ENCODE peak calls at places on chromosomes 13 and 19, in eight cellular contexts. R is GM13976, H is HCT116, O is neural crest cell, N is uterus, G is OCI-LY7, K is kidney epithelial cell, Y is colonic mucosa. W is an unnamed sample.

GRCh38 chr13:113664751-113665581 is 2.1 kb upstream of the GRK1 start:
- DNase-seq in R (no peak), H (no peak), O (peak), N (peak), G (no peak), K (no peak), Y (no peak), W (no peak)

GRCh38 chr19:46623915-46624502 is 880 bp downstream of the PTGIR start:
- DNase-seq in R (no peak), H (no peak), O (no peak), N (no peak), G (no peak), K (no peak), Y (no peak), W (no peak)

GRCh38 chr19:46863818-46864629 is 3.2 kb downstream of the ARHGAP35 start:
- DNase-seq in R (no peak), H (no peak), O (no peak), N (peak), G (no peak), K (no peak), Y (no peak), W (no peak)

GRCh38 chr19:54014920-54015560 is 23.6 kb downstream of the CACNG6 start:
- DNase-seq in R (no peak), H (no peak), O (no peak), N (no peak), G (no peak), K (no peak), Y (no peak), W (no peak)

GRCh38 chr19:3603121-3603841 is 3.4 kb downstream of the TBXA2R start:
- DNase-seq in R (no peak), H (no peak), O (no peak), N (no peak), G (no peak), K (no peak), Y (no peak), W (no peak)

GRCh38 chr13:41577437-41577836 is 120.1 kb downstream of the RGCC start:
- DNase-seq in R (peak), H (no peak), O (no peak), N (no peak), G (no peak), K (no peak), Y (peak), W (no peak)

GRCh38 chr13:112711528-112712265 is 21.9 kb downstream of the ATP11A start:
- DNase-seq in R (peak), H (peak), O (peak), N (peak), G (no peak), K (peak), Y (peak), W (peak)

GRCh38 chr13:60591348-60591747 is 194.3 kb downstream of the TDRD3 start:
- DNase-seq in R (peak), H (no peak), O (no peak), N (no peak), G (no peak), K (no peak), Y (no peak), W (peak)

GRCh38 chr19:10896851-10897526 is 25.6 kb downstream of the CARM1 start:
- DNase-seq in R (no peak), H (no peak), O (no peak), N (no peak), G (peak), K (no peak), Y (peak), W (no peak)

GRCh38 chr13:66128201-66128600 is 1101.9 kb downstream of the PCDH9 start:
- DNase-seq in R (no peak), H (no peak), O (no peak), N (no peak), G (no peak), K (no peak), Y (no peak), W (no peak)

GRCh38 chr19:44539236-44539819 is 9.9 kb upstream of the CEACAM20 start:
- DNase-seq in R (no peak), H (no peak), O (no peak), N (no peak), G (no peak), K (no peak), Y (no peak), W (no peak)

GRCh38 chr19:12521996-12522395 is 29.3 kb downstream of the ZNF564 start:
- DNase-seq in R (no peak), H (no peak), O (no peak), N (no peak), G (peak), K (no peak), Y (no peak), W (no peak)

GRCh38 chr19:31066385-31066784 is 282.9 kb downstream of the TSHZ3 start:
- DNase-seq in R (no peak), H (no peak), O (no peak), N (no peak), G (no peak), K (peak), Y (no peak), W (peak)

GRCh38 chr13:88887045-88887662 is 1216.0 kb downstream of the SLITRK5 start:
- DNase-seq in R (no peak), H (no peak), O (no peak), N (no peak), G (no peak), K (no peak), Y (no peak), W (no peak)

GRCh38 chr19:5567360-5567970 is at the start of gene TINCR:
- DNase-seq in R (no peak), H (no peak), O (peak), N (no peak), G (no peak), K (no peak), Y (no peak), W (no peak)

GRCh38 chr19:53076984-53077383 is 26.2 kb downstream of the ZNF160 start:
- DNase-seq in R (no peak), H (no peak), O (peak), N (peak), G (peak), K (no peak), Y (no peak), W (no peak)

GRCh38 chr13:108877300-108877699 is 247.9 kb downstream of the MYO16 start:
- DNase-seq in R (no peak), H (no peak), O (no peak), N (no peak), G (no peak), K (no peak), Y (no peak), W (no peak)

GRCh38 chr19:12202250-12202649 is 39.4 kb downstream of the ZNF136 start:
- DNase-seq in R (no peak), H (no peak), O (no peak), N (no peak), G (peak), K (no peak), Y (peak), W (no peak)

GRCh38 chr13:69654392-69654791 is 453.2 kb upstream of the ATXN8OS start:
- DNase-seq in R (no peak), H (no peak), O (no peak), N (no peak), G (no peak), K (no peak), Y (no peak), W (no peak)

GRCh38 chr13:35646061-35646774 is 169.7 kb upstream of the MAB21L1 start:
- DNase-seq in R (no peak), H (no peak), O (no peak), N (no peak), G (no peak), K (no peak), Y (no peak), W (no peak)

GRCh38 chr19:27974082-27974513 is 1238.9 kb downstream of the UQCRFS1 start:
- DNase-seq in R (no peak), H (no peak), O (peak), N (no peak), G (peak), K (no peak), Y (peak), W (no peak)

GRCh38 chr13:60759499-60759898 is 362.5 kb downstream of the TDRD3 start:
- DNase-seq in R (no peak), H (no peak), O (no peak), N (no peak), G (no peak), K (peak), Y (peak), W (no peak)

GRCh38 chr13:30735025-30735967 is at the start of gene ALOX5AP:
- DNase-seq in R (peak), H (no peak), O (no peak), N (no peak), G (peak), K (no peak), Y (no peak), W (no peak)

GRCh38 chr19:55465460-55466245 is 1.1 kb upstream of the C19orf85 start:
- DNase-seq in R (no peak), H (no peak), O (no peak), N (no peak), G (no peak), K (no peak), Y (no peak), W (no peak)

GRCh38 chr19:55467236-55468053 is 2.9 kb upstream of the C19orf85 start:
- DNase-seq in R (peak), H (no peak), O (peak), N (peak), G (peak), K (no peak), Y (peak), W (no peak)

GRCh38 chr19:55466246-55466614 is 1.7 kb upstream of the C19orf85 start:
- DNase-seq in R (no peak), H (no peak), O (no peak), N (no peak), G (no peak), K (no peak), Y (no peak), W (no peak)

GRCh38 chr19:55471266-55471665 is 5.2 kb upstream of the ZNF628 start:
- DNase-seq in R (no peak), H (no peak), O (no peak), N (no peak), G (no peak), K (no peak), Y (no peak), W (no peak)

DNA sequence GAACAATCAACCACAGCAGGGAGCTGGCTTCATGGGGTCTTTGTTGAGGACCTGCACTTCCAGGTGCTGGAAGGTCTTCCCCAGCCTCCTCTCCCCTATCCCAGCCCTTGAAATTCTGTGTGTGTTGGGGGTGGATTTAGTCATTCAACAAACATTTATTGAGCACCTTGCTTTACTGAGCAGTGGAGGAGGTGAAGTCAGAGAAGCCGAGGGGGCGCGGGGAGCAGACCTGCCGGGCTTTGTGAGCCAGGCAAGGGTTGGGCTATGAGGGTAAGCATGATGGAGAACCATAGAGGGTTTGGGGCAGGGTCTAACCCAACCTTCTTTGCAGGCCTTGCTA is 3.5 kb upstream of the C19orf85 start:
- DNase-seq in R (no peak), H (no peak), O (no peak), N (no peak), G (no peak), K (no peak), Y (no peak), W (no peak)
- TF ChIP-seq CTCF in R (no peak), H (no peak), O (no peak), N (no peak), G (no peak), K (no peak), Y (no peak), W (no peak)

GRCh38 chr19:19033426-19034203 is at the start of the genes ARMC6 and SUGP2:
- DNase-seq in R (peak), H (peak), O (peak), N (peak), G (peak), K (no peak), Y (peak), W (peak)
- TF ChIP-seq CTCF in R (no peak), H (no peak), O (no peak), N (peak), G (no peak), K (no peak), Y (no peak), W (no peak)

GRCh38 chr13:22761709-22762108 is 419.1 kb upstream of the SGCG start:
- DNase-seq in R (no peak), H (no peak), O (no peak), N (no peak), G (no peak), K (no peak), Y (no peak), W (no peak)

GRCh38 chr13:22758245-22758644 is 422.5 kb upstream of the SGCG start:
- DNase-seq in R (no peak), H (no peak), O (no peak), N (no peak), G (no peak), K (no peak), Y (no peak), W (no peak)

GRCh38 chr13:22757530-22758120 is 423.2 kb upstream of the SGCG start:
- DNase-seq in R (no peak), H (no peak), O (no peak), N (no peak), G (no peak), K (no peak), Y (no peak), W (no peak)
- TF ChIP-seq CTCF in R (no peak), H (peak), O (peak), N (peak), G (peak), K (no peak), Y (no peak), W (no peak)

GRCh38 chr13:110813646-110814624 is 100.4 kb downstream of the ING1 start:
- DNase-seq in R (no peak), H (no peak), O (no peak), N (no peak), G (no peak), K (no peak), Y (no peak), W (no peak)
- TF ChIP-seq CTCF in R (no peak), H (peak), O (peak), N (no peak), G (no peak), K (no peak), Y (no peak), W (no peak)

DNA sequence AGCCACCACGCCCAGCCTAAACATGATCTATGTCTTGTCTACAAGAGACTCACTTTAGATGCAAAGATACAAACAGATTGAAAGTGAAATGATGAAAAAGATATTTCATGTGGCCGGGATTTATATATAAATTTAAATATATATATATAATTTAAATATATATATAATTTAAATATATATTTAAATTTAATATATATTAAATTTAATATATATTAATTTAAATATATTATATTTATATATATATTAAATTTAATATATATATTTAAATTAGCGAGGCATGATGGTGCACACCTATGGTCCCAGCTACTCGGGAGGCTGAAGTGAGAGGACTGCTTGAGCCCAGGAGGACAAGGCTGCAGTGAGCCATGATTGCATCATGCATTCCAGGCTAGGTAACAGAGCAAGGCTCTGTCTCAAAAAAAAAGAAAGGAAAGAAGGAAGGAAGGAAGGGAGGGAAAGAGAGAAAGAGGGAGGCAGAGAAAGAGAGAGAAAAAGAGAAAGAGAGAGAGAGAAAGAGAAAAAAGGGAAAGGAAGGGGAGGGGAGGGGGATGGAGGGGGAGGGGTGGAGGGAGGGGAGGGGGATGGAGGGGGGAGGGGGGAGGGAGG is 7.0 kb upstream of the EVI5L start:
- DNase-seq in R (no peak), H (no peak), O (no peak), N (no peak), G (no peak), K (no peak), Y (no peak), W (no peak)
- TF ChIP-seq CTCF in R (no peak), H (no peak), O (no peak), N (no peak), G (no peak), K (no peak), Y (no peak), W (no peak)

GRCh38 chr19:18279516-18280246 is 1.7 kb downstream of the JUND start:
- DNase-seq in R (peak), H (peak), O (peak), N (peak), G (peak), K (no peak), Y (peak), W (peak)
- TF ChIP-seq CTCF in R (peak), H (peak), O (peak), N (peak), G (peak), K (peak), Y (peak), W (peak)

DNA sequence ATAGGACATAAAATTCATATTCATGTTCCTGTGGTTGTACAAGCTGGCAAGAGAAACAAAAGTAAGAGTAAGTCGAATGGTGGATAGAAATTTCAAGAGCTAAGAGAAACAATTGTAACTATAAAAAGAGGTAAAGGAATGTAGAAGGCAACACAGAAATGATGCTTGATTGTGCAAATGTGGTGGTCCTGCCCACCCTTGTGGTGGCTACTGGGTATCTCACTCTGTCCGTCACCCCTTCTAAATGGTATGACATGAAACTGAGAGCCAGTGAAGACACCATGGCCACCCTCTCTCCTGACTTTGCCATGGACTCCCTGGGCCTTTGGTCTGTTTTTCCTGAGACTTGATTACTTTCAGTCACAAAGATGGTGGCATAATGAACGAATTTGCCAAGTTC is 925.9 kb upstream of the SLITRK6 start:
- DNase-seq in R (no peak), H (no peak), O (no peak), N (no peak), G (no peak), K (no peak), Y (no peak), W (no peak)
- TF ChIP-seq CTCF in R (no peak), H (no peak), O (no peak), N (no peak), G (peak), K (no peak), Y (no peak), W (no peak)

DNA sequence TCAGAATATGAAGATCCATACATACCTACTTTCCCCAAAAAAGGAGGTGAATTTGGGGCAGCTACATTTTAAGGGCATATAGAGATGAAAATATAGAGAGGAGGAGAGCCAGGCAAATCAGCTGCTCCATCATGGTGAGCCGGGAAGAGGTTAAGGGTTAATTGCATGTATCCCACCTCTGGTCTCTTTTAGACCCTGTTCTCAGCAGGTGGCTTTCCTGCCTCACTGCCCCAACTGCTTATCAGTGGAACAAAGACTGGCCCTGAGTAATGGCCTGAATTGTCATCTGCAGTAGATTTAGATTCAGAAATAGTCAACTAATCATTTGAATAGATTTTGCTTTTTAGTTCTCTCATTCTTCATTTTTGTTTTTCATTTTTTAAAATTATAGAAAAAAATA is 206.6 kb downstream of the SPRY2 start:
- DNase-seq in R (no peak), H (no peak), O (no peak), N (no peak), G (no peak), K (no peak), Y (no peak), W (no peak)
- TF ChIP-seq CTCF in R (no peak), H (no peak), O (no peak), N (no peak), G (no peak), K (no peak), Y (no peak), W (no peak)

GRCh38 chr19:50516456-50516855 is 2.7 kb upstream of the ASPDH start:
- DNase-seq in R (no peak), H (no peak), O (no peak), N (no peak), G (no peak), K (no peak), Y (no peak), W (no peak)

GRCh38 chr19:50519006-50519575 is 5.4 kb upstream of the ASPDH start:
- DNase-seq in R (no peak), H (no peak), O (no peak), N (no peak), G (no peak), K (no peak), Y (no peak), W (no peak)

GRCh38 chr19:50516859-50517703 is 3.4 kb upstream of the ASPDH start:
- DNase-seq in R (no peak), H (no peak), O (no peak), N (no peak), G (no peak), K (no peak), Y (no peak), W (no peak)

GRCh38 chr19:50517704-50518075 is 4.0 kb upstream of the ASPDH start:
- DNase-seq in R (no peak), H (no peak), O (no peak), N (no peak), G (no peak), K (no peak), Y (no peak), W (no peak)

DNA sequence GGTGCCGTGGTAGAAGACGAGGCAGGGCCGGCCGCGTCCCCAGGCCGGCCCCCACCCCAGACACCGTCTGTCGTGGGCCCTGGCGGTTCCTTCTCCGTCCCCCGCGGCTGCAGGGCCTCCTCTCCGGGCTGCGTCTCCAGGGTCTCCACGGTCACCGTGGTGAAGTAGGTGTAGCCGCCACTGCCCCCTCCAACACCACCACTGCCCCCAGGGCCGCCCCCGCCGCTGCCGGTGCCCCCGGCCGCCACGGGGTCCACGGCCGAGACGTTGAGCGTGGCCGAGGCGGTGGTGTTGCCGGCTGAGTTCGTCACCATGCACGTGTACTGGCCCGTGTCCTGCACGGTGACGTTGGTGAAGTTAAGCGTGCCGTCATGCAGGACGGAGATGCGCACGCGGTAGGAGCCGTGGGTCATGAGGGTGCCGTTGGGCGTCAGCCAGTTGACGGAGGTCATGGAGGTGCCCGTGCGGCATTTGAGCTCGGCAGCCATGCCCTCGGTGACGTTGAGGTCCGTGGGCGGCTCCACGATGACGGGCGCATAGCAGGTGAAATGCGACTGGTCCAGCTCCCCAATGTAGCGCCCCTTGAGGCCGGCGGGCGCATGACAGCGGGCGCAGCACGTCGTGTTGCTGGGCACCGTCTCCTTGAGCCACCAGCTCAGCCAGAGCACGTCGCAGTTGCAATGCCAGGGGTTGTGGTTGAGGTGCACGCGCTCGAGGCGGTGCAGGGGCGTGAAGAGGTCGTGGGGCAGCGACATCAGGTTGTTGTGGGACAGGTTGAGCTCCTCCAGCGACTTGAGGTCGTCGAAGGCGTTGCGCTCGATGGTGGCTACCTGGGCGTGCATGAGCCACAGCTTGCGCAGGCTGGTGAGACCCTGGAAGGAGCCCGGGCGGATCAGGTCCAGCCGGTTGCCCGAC is 4.6 kb upstream of the ASPDH start:
- DNase-seq in R (no peak), H (no peak), O (no peak), N (no peak), G (no peak), K (no peak), Y (no peak), W (no peak)
- TF ChIP-seq CTCF in R (no peak), H (no peak), O (peak), N (no peak), G (peak), K (no peak), Y (no peak), W (no peak)

GRCh38 chr19:8988204-8988603 is 22.0 kb downstream of the MUC16 start:
- DNase-seq in R (no peak), H (peak), O (no peak), N (no peak), G (peak), K (no peak), Y (no peak), W (no peak)
- TF ChIP-seq CTCF in R (no peak), H (peak), O (peak), N (no peak), G (peak), K (no peak), Y (no peak), W (no peak)

W was measured in AG04449.